ENCODE peak calls at places on chromosomes 1 and 21, in eight cellular contexts. P is GM23248, H is suprapubic skin, Y is heart right ventricle, U is fibroblast of lung, F is endothelial cell of umbilical vein, V is BE2C, C is heart left ventricle. M is an unnamed sample. For H3K9me3, the result is how much of the 10 kb centered on the place peaks cover.

GRCh38 chr1:64049900-64050540 is 153.4 kb upstream of the UBE2U start:
- DNase-seq in P (no peak), H (no peak), Y (no peak), U (no peak), F (no peak), V (no peak), C (no peak), M (no peak)

GRCh38 chr1:57843760-57844159 is 419.9 kb upstream of the DAB1 start:
- DNase-seq in P (peak), H (no peak), Y (no peak), U (peak), F (no peak), V (no peak), C (no peak), M (no peak)

GRCh38 chr1:167221126-167221803 is 579 bp downstream of the POU2F1 start:
- DNase-seq in P (peak), H (no peak), Y (peak), U (no peak), F (peak), V (peak), C (no peak), M (no peak)

GRCh38 chr1:53350853-53351767 is 23.2 kb upstream of the LRP8 start:
- DNase-seq in P (no peak), H (peak), Y (no peak), U (no peak), F (no peak), V (no peak), C (no peak), M (peak)

GRCh38 chr1:243433737-243434370 is 178.0 kb downstream of the SDCCAG8 start:
- DNase-seq in P (no peak), H (no peak), Y (no peak), U (peak), F (no peak), V (peak), C (no peak), M (no peak)

GRCh38 chr1:187655163-187655562 is 826.4 kb downstream of the PLA2G4A start:
- DNase-seq in P (peak), H (no peak), Y (no peak), U (peak), F (peak), V (no peak), C (no peak), M (no peak)

GRCh38 chr1:89271616-89272015 is 1.0 kb downstream of the GBP5 start:
- DNase-seq in P (peak), H (no peak), Y (no peak), U (peak), F (no peak), V (no peak), C (no peak), M (no peak)

GRCh38 chr1:212110617-212111016 is 75.1 kb downstream of the DTL start:
- DNase-seq in P (peak), H (no peak), Y (peak), U (peak), F (peak), V (no peak), C (no peak), M (no peak)

GRCh38 chr1:8439015-8439702 is 121.2 kb downstream of the SLC45A1 start:
- DNase-seq in P (peak), H (peak), Y (peak), U (peak), F (peak), V (peak), C (peak), M (no peak)

GRCh38 chr1:26747048-26747447 is 40.7 kb upstream of the PIGV start:
- DNase-seq in P (no peak), H (no peak), Y (no peak), U (no peak), F (no peak), V (no peak), C (no peak), M (no peak)

GRCh38 chr1:186494832-186495271 is 33.9 kb upstream of the PDC start:
- DNase-seq in P (no peak), H (no peak), Y (no peak), U (no peak), F (no peak), V (no peak), C (no peak), M (no peak)

GRCh38 chr21:15823486-15824150 is 93.8 kb downstream of the USP25 start:
- DNase-seq in P (no peak), H (no peak), Y (no peak), U (no peak), F (no peak), V (no peak), C (no peak), M (no peak)

GRCh38 chr21:46472246-46472645 is 13.6 kb downstream of the DIP2A start:
- DNase-seq in P (no peak), H (no peak), Y (no peak), U (no peak), F (peak), V (no peak), C (no peak), M (no peak)

GRCh38 chr21:43917515-43918384 is 52.7 kb downstream of the AGPAT3 start:
- DNase-seq in P (no peak), H (peak), Y (no peak), U (no peak), F (no peak), V (no peak), C (peak), M (no peak)

GRCh38 chr1:60571811-60572210 is 498.2 kb upstream of the C1orf87 start:
- DNase-seq in P (no peak), H (no peak), Y (no peak), U (peak), F (no peak), V (no peak), C (no peak), M (no peak)

GRCh38 chr1:203681739-203682138 is 55.1 kb downstream of the ATP2B4 start:
- DNase-seq in P (no peak), H (no peak), Y (no peak), U (no peak), F (no peak), V (no peak), C (no peak), M (no peak)

GRCh38 chr21:26117972-26118367 is 52.6 kb downstream of the APP start:
- DNase-seq in P (no peak), H (no peak), Y (no peak), U (no peak), F (no peak), V (no peak), C (no peak), M (no peak)

GRCh38 chr1:204975568-204976235 is 67.3 kb upstream of the CNTN2 start:
- DNase-seq in P (peak), H (no peak), Y (peak), U (peak), F (peak), V (peak), C (no peak), M (no peak)

GRCh38 chr1:78301141-78301540 is 189.6 kb upstream of the PTGFR start:
- DNase-seq in P (no peak), H (no peak), Y (no peak), U (no peak), F (no peak), V (no peak), C (no peak), M (no peak)

GRCh38 chr1:114496091-114496490 is 14.9 kb downstream of the TRIM33 start:
- DNase-seq in P (no peak), H (no peak), Y (no peak), U (no peak), F (peak), V (no peak), C (no peak), M (no peak)
- H3K9me3 ChIP-seq in P (under half), H (under half), Y (under half), U (under half), F (under half), V (under half), C (under half), M (under half)

GRCh38 chr1:248775496-248775895 is 19.9 kb upstream of the LYPD8 start:
- DNase-seq in P (no peak), H (no peak), Y (no peak), U (no peak), F (no peak), V (no peak), C (no peak), M (no peak)

GRCh38 chr1:248783367-248783766 is 27.8 kb upstream of the LYPD8 start:
- DNase-seq in P (no peak), H (no peak), Y (no peak), U (no peak), F (no peak), V (no peak), C (no peak), M (no peak)

GRCh38 chr1:248782311-248782887 is 26.8 kb upstream of the LYPD8 start:
- DNase-seq in P (no peak), H (no peak), Y (no peak), U (no peak), F (no peak), V (no peak), C (no peak), M (no peak)

DNA sequence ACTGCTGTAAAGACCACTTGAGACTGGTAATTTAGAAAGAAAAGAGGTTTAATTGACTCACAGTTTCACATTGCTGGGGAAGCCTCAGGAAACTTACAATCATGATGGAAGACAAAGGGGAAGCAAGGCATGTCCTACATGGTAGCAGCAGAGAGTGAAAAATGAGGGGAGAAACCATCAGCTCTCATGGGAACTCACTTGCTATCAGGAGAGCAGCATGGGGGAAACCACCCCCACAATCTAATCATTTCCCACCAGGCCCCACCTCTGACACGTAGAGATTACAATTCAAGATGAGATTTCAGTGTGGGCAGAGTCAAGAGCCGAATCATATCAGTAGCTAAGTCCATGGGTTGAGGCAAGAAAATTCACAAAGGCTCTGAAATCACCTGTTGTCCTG is 23.8 kb upstream of the LYPD8 start:
- DNase-seq in P (no peak), H (no peak), Y (no peak), U (no peak), F (no peak), V (no peak), C (no peak), M (no peak)
- H3K9me3 ChIP-seq in P (under half), H (under half), Y (under half), U (under half), F (under half), V (under half), C (under half), M (under half)

DNA sequence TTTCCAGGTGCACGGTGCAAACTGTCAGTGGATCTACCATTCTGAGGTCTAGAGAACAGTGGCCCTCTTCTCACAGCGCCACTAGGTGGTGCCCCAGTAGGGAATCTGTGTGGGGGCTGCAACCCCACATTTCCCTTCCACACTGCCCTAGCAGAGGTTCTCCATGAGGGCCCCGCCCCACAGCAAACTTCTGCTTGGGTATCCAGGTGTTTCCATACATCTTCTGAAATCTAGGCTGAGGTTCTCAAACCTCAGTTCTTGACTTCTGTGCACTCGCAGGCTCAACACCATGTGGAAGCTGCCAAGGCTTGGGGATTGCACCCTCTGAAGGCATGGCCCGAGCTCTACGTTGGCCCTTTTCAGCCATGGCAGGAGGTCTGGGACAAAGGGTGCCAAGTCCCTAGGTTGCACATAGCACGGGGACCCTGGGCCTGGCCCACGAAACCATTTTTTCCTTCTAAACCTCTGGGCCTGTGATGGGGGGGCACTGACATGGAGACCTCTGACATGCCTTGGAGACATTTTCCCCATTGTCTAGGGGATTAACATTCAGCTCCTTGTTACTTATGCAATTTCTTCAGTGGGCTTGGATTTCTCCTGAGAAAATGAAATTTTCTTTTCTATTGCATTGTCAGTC is 10.0 kb downstream of the HS2ST1 start:
- DNase-seq in P (no peak), H (no peak), Y (no peak), U (no peak), F (no peak), V (no peak), C (no peak), M (no peak)
- H3K9me3 ChIP-seq in P (under half), H (under half), Y (under half), U (under half), F (under half), V (under half), C (under half), M (under half)

GRCh38 chr1:4684849-4685248 is 30.4 kb downstream of the AJAP1 start:
- DNase-seq in P (no peak), H (no peak), Y (no peak), U (no peak), F (no peak), V (no peak), C (peak), M (no peak)
- H3K9me3 ChIP-seq in P (under half), H (under half), Y (under half), U (under half), F (under half), V (under half), C (under half), M (under half)

GRCh38 chr1:152519876-152520275 is 5.6 kb downstream of the CRCT1 start:
- DNase-seq in P (no peak), H (no peak), Y (no peak), U (no peak), F (no peak), V (no peak), C (no peak), M (no peak)

GRCh38 chr1:152514715-152515453 is 602 bp downstream of the CRCT1 start:
- DNase-seq in P (peak), H (no peak), Y (no peak), U (no peak), F (no peak), V (no peak), C (no peak), M (no peak)

GRCh38 chr1:152515454-152515823 is 1.2 kb downstream of the CRCT1 start:
- DNase-seq in P (peak), H (no peak), Y (no peak), U (no peak), F (no peak), V (no peak), C (no peak), M (no peak)

GRCh38 chr1:152516082-152516481 is 1.8 kb downstream of the CRCT1 start:
- DNase-seq in P (no peak), H (no peak), Y (no peak), U (no peak), F (no peak), V (no peak), C (no peak), M (no peak)

GRCh38 chr1:152517237-152517811 is 3.0 kb downstream of the CRCT1 start:
- DNase-seq in P (peak), H (no peak), Y (no peak), U (no peak), F (peak), V (no peak), C (no peak), M (peak)
- H3K9me3 ChIP-seq in P (under half), H (under half), Y (under half), U (under half), F (under half), V (under half), C (under half), M (under half)

DNA sequence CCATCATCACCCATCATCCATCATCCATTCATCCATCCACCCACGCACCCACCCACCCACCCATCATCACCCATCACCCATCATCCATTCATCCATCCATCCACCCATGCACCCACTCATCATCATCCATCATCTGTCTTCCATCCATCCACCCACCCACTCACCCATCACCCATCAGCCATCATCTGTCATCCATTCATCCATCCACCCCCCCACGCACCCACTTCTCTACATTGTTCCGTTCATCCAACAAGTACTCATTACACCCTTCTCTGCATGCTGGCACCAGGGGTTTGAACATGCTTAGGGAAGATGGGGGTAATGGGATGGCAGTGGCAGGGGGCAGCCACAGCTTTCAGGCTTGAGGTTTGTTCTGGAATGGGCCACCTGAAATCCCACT is 82.1 kb downstream of the ADARB1 start:
- DNase-seq in P (no peak), H (no peak), Y (no peak), U (no peak), F (no peak), V (no peak), C (no peak), M (no peak)
- H3K9me3 ChIP-seq in P (under half), H (under half), Y (under half), U (under half), F (under half), V (under half), C (under half), M (under half)

GRCh38 chr1:1228187-1228586 is 3.6 kb downstream of the SDF4 start:
- DNase-seq in P (no peak), H (no peak), Y (no peak), U (no peak), F (no peak), V (no peak), C (no peak), M (no peak)
- H3K9me3 ChIP-seq in P (under half), H (under half), Y (under half), U (under half), F (under half), V (under half), C (under half), M (under half)

GRCh38 chr1:227532019-227532619 is 31.2 kb upstream of the ZNF678 start:
- DNase-seq in P (no peak), H (no peak), Y (no peak), U (no peak), F (no peak), V (no peak), C (peak), M (no peak)

GRCh38 chr1:227521782-227522181 is 41.6 kb upstream of the ZNF678 start:
- DNase-seq in P (no peak), H (no peak), Y (no peak), U (no peak), F (no peak), V (no peak), C (no peak), M (no peak)

GRCh38 chr1:227526524-227526923 is 36.8 kb upstream of the ZNF678 start:
- DNase-seq in P (no peak), H (no peak), Y (no peak), U (no peak), F (no peak), V (no peak), C (no peak), M (no peak)
- H3K9me3 ChIP-seq in P (under half), H (under half), Y (half or more), U (under half), F (under half), V (under half), C (half or more), M (under half)

GRCh38 chr1:220894025-220894923 is 15.0 kb downstream of the HLX start:
- DNase-seq in P (peak), H (no peak), Y (no peak), U (no peak), F (no peak), V (no peak), C (peak), M (no peak)
- H3K9me3 ChIP-seq in P (under half), H (under half), Y (under half), U (under half), F (under half), V (under half), C (under half), M (under half)

GRCh38 chr1:13546791-13547190 is 33.0 kb upstream of the LRRC38 start:
- DNase-seq in P (no peak), H (peak), Y (no peak), U (no peak), F (no peak), V (no peak), C (no peak), M (no peak)
- H3K9me3 ChIP-seq in P (under half), H (under half), Y (under half), U (under half), F (under half), V (under half), C (under half), M (under half)